ENCODE peak calls at places on chromosomes 16 and 17, in four cellular contexts. M is CD4-positive, alpha-beta T cell; Q is mesothelial cell of epicardium; A is type B pancreatic cell. V is an unnamed sample.

GRCh38 chr16:47567321-47567720 is 106.2 kb downstream of the PHKB start:
- DNase-seq in Q (no peak), M (no peak), A (no peak), V (no peak)

GRCh38 chr17:5877948-5878347 is 192.2 kb upstream of the WSCD1 start:
- DNase-seq in M (no peak), A (no peak), Q (no peak), V (no peak)

GRCh38 chr17:81397314-81398169 is 2.3 kb downstream of the BAHCC1 start:
- DNase-seq in Q (no peak), A (peak; percentile 88), M (no peak), V (no peak)

GRCh38 chr17:45018514-45019176 is 32.8 kb downstream of the DCAKD start:
- DNase-seq in M (no peak), Q (no peak), A (no peak), V (no peak)

GRCh38 chr16:84090212-84090611 is 26.5 kb downstream of the MBTPS1 start:
- DNase-seq in M (no peak), Q (no peak), A (no peak), V (peak; percentile 49)

GRCh38 chr17:31388770-31389672 is 2.5 kb upstream of the RAB11FIP4 start:
- DNase-seq in M (no peak), A (peak; percentile 71), Q (no peak), V (peak; percentile 83)

GRCh38 chr16:9316615-9317014 is 225.2 kb downstream of the HAPSTR1 start:
- DNase-seq in A (no peak), Q (no peak), M (no peak), V (no peak)

GRCh38 chr16:86225905-86226371 is 284.4 kb upstream of the FOXF1 start:
- DNase-seq in A (no peak), Q (peak; percentile 24), M (no peak), V (no peak)

GRCh38 chr17:83125515-83126274 is 46.3 kb downstream of the METRNL start:
- DNase-seq in A (no peak), Q (peak; percentile 32), M (no peak), V (no peak)

GRCh38 chr16:1984347-1985225 is 593 bp downstream of the GFER start:
- DNase-seq in M (no peak), A (no peak), Q (no peak), V (no peak)

GRCh38 chr17:19327039-19327776 is 35.3 kb downstream of the B9D1 start:
- DNase-seq in M (no peak), Q (no peak), A (no peak), V (no peak)

GRCh38 chr16:85286970-85287814 is 174.9 kb upstream of the CIBAR2 start:
- DNase-seq in A (no peak), M (no peak), Q (no peak), V (no peak)

GRCh38 chr17:45437461-45438283 is 5.0 kb upstream of the ARHGAP27 start:
- DNase-seq in Q (no peak), A (no peak), M (no peak), V (no peak)

GRCh38 chr16:66326995-66327513 is 39.4 kb upstream of the CDH5 start:
- DNase-seq in Q (no peak), A (no peak), M (no peak), V (no peak)

GRCh38 chr16:7321661-7322060 is 11.0 kb upstream of the RBFOX1 start:
- DNase-seq in A (no peak), M (no peak), Q (no peak), V (no peak)

GRCh38 chr16:13305019-13305755 is 403.8 kb downstream of the SHISA9 start:
- DNase-seq in Q (no peak), M (no peak), A (no peak), V (no peak)

GRCh38 chr16:23079683-23080221 is 69.5 kb downstream of the USP31 start:
- DNase-seq in Q (no peak), A (no peak), M (no peak), V (no peak)

GRCh38 chr17:51128089-51128488 is 7.4 kb upstream of the SPAG9 start:
- DNase-seq in Q (no peak), M (no peak), A (no peak), V (no peak)

GRCh38 chr16:86087561-86088230 is 188.7 kb downstream of the IRF8 start:
- DNase-seq in M (no peak), A (no peak), Q (no peak), V (no peak)

GRCh38 chr16:48165961-48166578 is 10.3 kb upstream of the ABCC12 start:
- DNase-seq in Q (no peak), M (no peak), A (no peak), V (no peak)

GRCh38 chr16:12461201-12461600 is 342.5 kb downstream of the CPPED1 start:
- DNase-seq in Q (no peak), M (no peak), A (no peak), V (no peak)

GRCh38 chr17:14304876-14305636 is 4.2 kb downstream of the HS3ST3B1 start:
- DNase-seq in M (no peak), A (no peak), Q (no peak), V (peak; percentile 62)

GRCh38 chr17:78142113-78142861 is 3.9 kb upstream of the C17orf99 start:
- DNase-seq in A (no peak), Q (no peak), M (no peak), V (no peak)

GRCh38 chr16:22977294-22977697 is 163.3 kb downstream of the HS3ST2 start:
- DNase-seq in M (no peak), A (no peak), Q (no peak), V (no peak)

GRCh38 chr16:83994087-83994486 is 26.0 kb downstream of the NECAB2 start:
- DNase-seq in M (no peak), A (no peak), Q (no peak), V (no peak)

GRCh38 chr17:47279062-47279801 is 25.6 kb downstream of the ITGB3 start:
- DNase-seq in M (no peak), Q (no peak), A (no peak), V (no peak)

GRCh38 chr17:63405741-63406261 is 40.3 kb downstream of the CYB561 start:
- DNase-seq in A (no peak), M (no peak), Q (no peak), V (no peak)

GRCh38 chr16:78045865-78046581 is 23.7 kb downstream of the CLEC3A start:
- DNase-seq in Q (peak; percentile 95), A (peak; percentile 90), M (no peak), V (peak; percentile 92)

GRCh38 chr17:28524476-28525415 is 18.6 kb downstream of the FOXN1 start:
- DNase-seq in A (no peak), M (no peak), Q (no peak), V (no peak)

GRCh38 chr17:45341389-45342158 is 24.8 kb upstream of the MAP3K14 start:
- DNase-seq in A (peak; percentile 74), M (no peak), Q (no peak), V (peak; percentile 87)

DNA sequence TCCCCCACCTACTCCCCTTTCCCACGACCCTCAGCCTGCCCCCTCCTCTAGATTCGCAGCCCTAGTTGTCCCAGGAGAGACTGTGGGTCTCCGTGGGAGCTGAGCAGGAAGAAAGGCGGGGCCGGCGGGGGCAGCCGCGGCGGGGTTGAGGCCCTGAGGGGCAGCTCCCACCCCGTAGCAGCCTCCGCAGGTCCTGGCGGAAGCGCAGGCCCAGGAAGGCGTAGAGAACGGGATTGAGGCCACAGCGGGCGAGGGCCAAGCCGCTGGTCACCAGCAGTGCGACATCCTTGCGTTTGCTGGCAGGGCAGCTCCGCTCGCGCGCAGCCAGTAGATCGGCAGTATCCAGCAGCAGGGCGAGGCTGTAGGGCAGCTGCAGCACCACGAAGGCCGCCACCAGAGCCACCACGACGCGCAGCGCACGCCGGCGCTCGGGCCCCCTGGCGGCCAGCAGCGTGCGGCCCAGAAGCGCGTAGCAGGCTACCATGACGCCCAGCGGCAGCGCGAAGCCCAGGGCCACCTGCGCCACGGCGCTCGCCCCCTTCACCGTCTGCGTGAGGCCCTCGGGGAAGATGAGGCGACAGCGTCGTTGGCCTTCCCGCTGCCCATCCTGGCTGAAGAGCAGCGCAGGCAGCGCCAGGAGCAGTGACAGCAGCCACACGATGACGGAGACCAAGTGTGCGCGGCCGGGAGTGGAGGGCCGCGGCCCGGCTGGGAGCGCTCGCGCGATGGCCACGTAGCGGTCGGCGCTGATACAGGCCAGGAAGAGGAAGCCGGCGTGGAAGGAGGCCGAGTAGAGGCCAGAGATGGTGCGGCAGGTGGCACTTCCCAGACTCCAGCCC is 1.9 kb downstream of the CCR10 start:
- DNase-seq in A (peak; percentile 86), M (peak; percentile 61), Q (peak; percentile 86), V (peak; percentile 92)
- TF ChIP-seq CTCF in A (peak; percentile 94), M (peak; percentile 84), Q (peak; percentile 92), V (peak; percentile 91)

GRCh38 chr16:537415-538335 is 10.2 kb downstream of the CAPN15 start:
- DNase-seq in A (no peak), M (no peak), Q (no peak), V (no peak)
- TF ChIP-seq CTCF in A (peak; percentile 41), M (no peak), Q (no peak), V (peak; percentile 7)

GRCh38 chr17:39687546-39688474 is at the start of gene PGAP3:
- DNase-seq in M (peak; percentile 70), A (peak; percentile 86), Q (peak; percentile 86), V (peak; percentile 94)
- TF ChIP-seq CTCF in M (no peak), A (peak; percentile 16), Q (no peak), V (no peak)

DNA sequence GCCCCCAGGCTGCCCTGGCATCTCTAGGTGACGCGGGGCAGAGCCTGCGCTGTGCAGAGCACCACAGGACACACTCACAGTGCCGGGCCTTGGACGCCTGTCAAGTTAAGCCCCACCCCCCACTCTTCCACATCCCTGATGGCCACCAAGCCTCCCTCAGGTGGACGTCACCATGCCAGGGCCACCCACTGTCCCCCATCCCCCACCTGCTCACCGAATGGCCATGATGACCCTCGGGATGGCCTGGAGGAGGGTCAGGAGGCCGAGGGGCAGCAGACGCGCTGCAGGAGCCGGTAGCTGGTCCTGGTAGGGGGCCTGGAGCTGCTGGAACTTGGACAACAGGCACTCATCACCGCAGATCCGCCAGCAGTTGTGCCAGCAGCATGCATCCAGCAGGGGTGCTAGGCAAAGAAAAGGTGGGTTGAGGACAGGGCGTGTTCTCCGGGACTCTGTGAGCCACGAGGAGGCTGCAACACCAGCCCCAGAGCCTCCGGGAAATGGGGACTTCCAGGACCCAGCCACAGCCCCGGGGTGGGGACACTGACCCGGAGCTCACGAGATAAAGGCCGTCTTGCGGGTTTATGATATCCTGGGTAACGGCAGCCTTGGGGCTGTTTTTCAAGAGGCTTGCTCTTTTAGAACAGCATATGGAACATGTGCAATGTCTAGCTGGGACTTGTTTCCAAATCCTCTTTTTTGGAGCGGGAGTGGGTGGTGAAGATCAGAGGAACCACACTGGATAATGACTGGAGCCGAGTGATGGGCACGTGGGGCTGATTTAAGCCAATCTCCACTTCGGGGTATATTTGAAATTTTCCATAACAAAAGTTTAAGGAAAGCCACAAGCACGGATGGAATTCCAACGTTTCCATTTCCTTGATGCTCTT is 11.4 kb downstream of the C16orf95 start:
- DNase-seq in M (no peak), Q (no peak), A (no peak), V (no peak)
- TF ChIP-seq CTCF in M (no peak), Q (no peak), A (peak; percentile 31), V (no peak)

GRCh38 chr16:57744646-57744903 is 9.0 kb downstream of the KATNB1 start:
- DNase-seq in M (no peak), Q (no peak), A (no peak), V (no peak)

GRCh38 chr16:57743886-57744645 is 8.5 kb downstream of the KATNB1 start:
- DNase-seq in A (no peak), Q (no peak), M (no peak), V (no peak)

GRCh38 chr16:57742543-57742942 is 7.0 kb downstream of the KATNB1 start:
- DNase-seq in Q (no peak), A (no peak), M (no peak), V (no peak)

GRCh38 chr16:57741660-57742191 is 6.2 kb downstream of the KATNB1 start:
- DNase-seq in M (no peak), A (no peak), Q (no peak), V (no peak)

GRCh38 chr16:57743458-57743857 is 7.9 kb downstream of the KATNB1 start:
- DNase-seq in M (no peak), Q (no peak), A (no peak), V (no peak)
- TF ChIP-seq CTCF in M (no peak), Q (peak; percentile 20), A (peak; percentile 19), V (no peak)

V was measured in osteocyte.